ENCODE peak calls at places on chromosomes 1 and 21, in seven cellular contexts. Y is M059J; R is hippocampal formation; O is AG04450; C is activated CD4-positive, alpha-beta T cell treated with anti-CD3 and anti-CD28 coated beads, Interleukin-2, amount 50 U/mL, for 24 hours; U is T-helper 2 cell; B is NCI-H69. I is an unnamed sample.

GRCh38 chr1:226656601-226657277 is 82.3 kb downstream of the ITPKB start:
- DNase-seq in Y (peak), R (no peak), O (no peak), C (no peak), U (no peak), B (peak), I (peak)

GRCh38 chr1:77511440-77511840 is 171.0 kb downstream of the ZZZ3 start:
- DNase-seq in Y (peak), R (no peak), O (peak), C (no peak), U (no peak), B (no peak), I (peak)

GRCh38 chr1:50474859-50475809 is 51.9 kb upstream of the DMRTA2 start:
- DNase-seq in Y (peak), R (no peak), O (no peak), C (no peak), U (no peak), B (peak), I (no peak)

GRCh38 chr1:241950390-241950789 is 7.2 kb upstream of the BECN2 start:
- DNase-seq in Y (peak), R (no peak), O (no peak), C (no peak), U (no peak), B (no peak), I (peak)

GRCh38 chr1:235649722-235650163 is at the start of gene GNG4:
- DNase-seq in Y (no peak), R (no peak), O (no peak), C (no peak), U (no peak), B (peak), I (no peak)

GRCh38 chr21:41024341-41025056 is 143.5 kb upstream of the BACE2 start:
- DNase-seq in Y (peak), R (no peak), O (no peak), C (no peak), U (no peak), B (no peak), I (no peak)

GRCh38 chr1:14976260-14976659 is 177.3 kb upstream of the TMEM51 start:
- DNase-seq in Y (peak), R (no peak), O (no peak), C (no peak), U (no peak), B (no peak), I (no peak)

GRCh38 chr1:27111771-27112573 is 43.0 kb downstream of the SLC9A1 start:
- DNase-seq in Y (peak), R (no peak), O (peak), C (no peak), U (no peak), B (peak), I (peak)

GRCh38 chr1:39445573-39445972 is 45.9 kb upstream of the BMP8A start:
- DNase-seq in Y (no peak), R (no peak), O (no peak), C (no peak), U (no peak), B (no peak), I (no peak)

GRCh38 chr1:119000371-119001180 is 12.4 kb upstream of the TBX15 start:
- DNase-seq in Y (no peak), R (no peak), O (no peak), C (no peak), U (no peak), B (no peak), I (no peak)

GRCh38 chr1:234782057-234782800 is 172.3 kb upstream of the IRF2BP2 start:
- DNase-seq in Y (no peak), R (no peak), O (no peak), C (no peak), U (no peak), B (no peak), I (no peak)

GRCh38 chr1:150550222-150551048 is 1.2 kb downstream of the ADAMTSL4 start:
- DNase-seq in Y (peak), R (no peak), O (no peak), C (no peak), U (no peak), B (no peak), I (no peak)

GRCh38 chr1:227941509-227942020 is 6.2 kb downstream of the WNT9A start:
- DNase-seq in Y (no peak), R (no peak), O (no peak), C (no peak), U (no peak), B (no peak), I (no peak)

GRCh38 chr1:43569175-43569574 is 38.5 kb downstream of the PTPRF start:
- DNase-seq in Y (no peak), R (no peak), O (no peak), C (no peak), U (no peak), B (no peak), I (no peak)

GRCh38 chr1:19831441-19831840 is 16.4 kb upstream of the RNF186 start:
- DNase-seq in Y (no peak), R (no peak), O (no peak), C (no peak), U (no peak), B (no peak), I (no peak)

GRCh38 chr1:175808573-175808972 is 65.2 kb upstream of the TNR start:
- DNase-seq in Y (no peak), R (no peak), O (no peak), C (no peak), U (no peak), B (peak), I (no peak)

GRCh38 chr1:30371888-30372791 is 351.2 kb downstream of the MATN1 start:
- DNase-seq in Y (peak), R (no peak), O (no peak), C (no peak), U (no peak), B (peak), I (no peak)

GRCh38 chr1:9284061-9284460 is 8.6 kb upstream of the SPSB1 start:
- DNase-seq in Y (no peak), R (no peak), O (no peak), C (no peak), U (no peak), B (no peak), I (no peak)

GRCh38 chr1:21340230-21340564 is 49.9 kb upstream of the ECE1 start:
- DNase-seq in Y (peak), R (no peak), O (no peak), C (no peak), U (no peak), B (peak), I (no peak)

GRCh38 chr1:161727343-161727924 is 6.1 kb downstream of the FCRLB start:
- DNase-seq in Y (peak), R (no peak), O (peak), C (no peak), U (no peak), B (no peak), I (no peak)

GRCh38 chr21:45479691-45480675 is 62.3 kb downstream of the SLC19A1 start:
- DNase-seq in Y (no peak), R (no peak), O (no peak), C (no peak), U (no peak), B (no peak), I (no peak)

GRCh38 chr1:98426092-98426491 is 235.4 kb upstream of the SNX7 start:
- DNase-seq in Y (no peak), R (no peak), O (no peak), C (no peak), U (no peak), B (no peak), I (no peak)

GRCh38 chr1:228141082-228141870 is 1.2 kb downstream of the GUK1 start:
- DNase-seq in Y (peak), R (no peak), O (no peak), C (no peak), U (peak), B (peak), I (no peak)

GRCh38 chr1:30274937-30275621 is 448.3 kb downstream of the MATN1 start:
- DNase-seq in Y (no peak), R (no peak), O (no peak), C (no peak), U (no peak), B (peak), I (no peak)

GRCh38 chr1:115069186-115069585 is 20.1 kb downstream of the TSPAN2 start:
- DNase-seq in Y (peak), R (no peak), O (no peak), C (no peak), U (no peak), B (no peak), I (no peak)

GRCh38 chr1:78280626-78281025 is 210.1 kb upstream of the PTGFR start:
- DNase-seq in Y (no peak), R (no peak), O (no peak), C (no peak), U (no peak), B (no peak), I (no peak)

GRCh38 chr21:35323947-35324346 is 274.8 kb upstream of the RUNX1 start:
- DNase-seq in Y (no peak), R (no peak), O (no peak), C (no peak), U (no peak), B (no peak), I (no peak)

I was measured in AG09319.